ENCODE peak calls at places on chromosome 9, in nine cellular contexts. E is OCI-LY7; N is heart left ventricle; Z is transverse colon; X is CD8-positive, alpha-beta T cell; G is GM23248; V is lower lobe of right lung; D is CD8-positive, alpha-beta memory T cell; P is HCT116. A is an unnamed sample. For H3K36me3, the result is how much of the 10 kb centered on the place peaks cover.

GRCh38 chr9:124029617-124030016 is 18.0 kb downstream of the LHX2 start:
- DNase-seq in E (no peak), N (no peak), Z (no peak), X (no peak), G (no peak), V (no peak), D (no peak), P (no peak), A (no peak)

GRCh38 chr9:125190371-125190801 is 783 bp upstream of the PPP6C start:
- DNase-seq in E (peak), N (no peak), Z (no peak), X (no peak), G (peak), V (no peak), D (no peak), P (no peak), A (no peak)

GRCh38 chr9:125648294-125648693 is 58.7 kb downstream of the MAPKAP1 start:
- DNase-seq in E (no peak), N (no peak), Z (no peak), X (no peak), G (no peak), V (no peak), D (no peak), P (no peak), A (no peak)

GRCh38 chr9:84031534-84031933 is 50.9 kb downstream of the RMI1 start:
- DNase-seq in E (no peak), N (no peak), Z (no peak), X (no peak), G (no peak), V (no peak), D (no peak), P (no peak), A (no peak)

GRCh38 chr9:130987738-130988399 is 21.1 kb upstream of the LAMC3 start:
- DNase-seq in E (no peak), N (no peak), Z (no peak), X (no peak), G (no peak), V (no peak), D (no peak), P (no peak), A (no peak)

GRCh38 chr9:13939129-13939528 is 374.8 kb downstream of the NFIB start:
- DNase-seq in E (no peak), N (no peak), Z (no peak), X (no peak), G (peak), V (no peak), D (no peak), P (no peak), A (no peak)

GRCh38 chr9:128512820-128513219 is 8.3 kb downstream of the GLE1 start:
- DNase-seq in E (no peak), N (no peak), Z (no peak), X (no peak), G (no peak), V (no peak), D (no peak), P (no peak), A (no peak)

GRCh38 chr9:134592018-134592818 is 49.4 kb upstream of the COL5A1 start:
- DNase-seq in E (no peak), N (peak), Z (no peak), X (no peak), G (peak), V (no peak), D (no peak), P (no peak), A (peak)

GRCh38 chr9:138119202-138120027 is 241.8 kb downstream of the CACNA1B start:
- DNase-seq in E (no peak), N (no peak), Z (no peak), X (no peak), G (no peak), V (no peak), D (no peak), P (no peak), A (no peak)

GRCh38 chr9:136385015-136385414 is 11.5 kb upstream of the CARD9 start:
- DNase-seq in E (no peak), N (no peak), Z (no peak), X (peak), G (no peak), V (no peak), D (peak), P (no peak), A (no peak)

GRCh38 chr9:137077758-137078693 is 709 bp downstream of the UAP1L1 start:
- DNase-seq in E (peak), N (no peak), Z (peak), X (peak), G (peak), V (peak), D (peak), P (no peak), A (peak)

GRCh38 chr9:117718085-117718484 is 13.9 kb downstream of the TLR4 start:
- DNase-seq in E (peak), N (no peak), Z (peak), X (no peak), G (peak), V (no peak), D (no peak), P (no peak), A (no peak)

GRCh38 chr9:35954942-35955546 is 2.9 kb downstream of the OR2S2 start:
- DNase-seq in E (peak), N (peak), Z (peak), X (peak), G (peak), V (no peak), D (peak), P (peak), A (no peak)

GRCh38 chr9:36051317-36051716 is 14.6 kb downstream of the RECK start:
- DNase-seq in E (no peak), N (no peak), Z (no peak), X (no peak), G (no peak), V (no peak), D (no peak), P (no peak), A (no peak)

GRCh38 chr9:20689833-20690232 is 5.8 kb downstream of the FOCAD start:
- DNase-seq in E (no peak), N (no peak), Z (no peak), X (no peak), G (no peak), V (no peak), D (no peak), P (no peak), A (no peak)

GRCh38 chr9:68844623-68845612 is 139.9 kb downstream of the PIP5K1B start:
- DNase-seq in E (peak), N (peak), Z (peak), X (no peak), G (peak), V (no peak), D (no peak), P (peak), A (peak)

GRCh38 chr9:131094622-131095021 is 1.7 kb upstream of the AIF1L start:
- DNase-seq in E (no peak), N (no peak), Z (no peak), X (no peak), G (peak), V (no peak), D (no peak), P (no peak), A (no peak)

GRCh38 chr9:112048924-112049785 is 125.9 kb downstream of the SUSD1 start:
- DNase-seq in E (no peak), N (no peak), Z (peak), X (no peak), G (peak), V (no peak), D (no peak), P (no peak), A (no peak)

GRCh38 chr9:104494808-104495207 is 9.3 kb upstream of the OR13F1 start:
- DNase-seq in E (peak), N (no peak), Z (no peak), X (no peak), G (peak), V (no peak), D (no peak), P (no peak), A (no peak)

GRCh38 chr9:18459958-18460584 is 13.9 kb upstream of the ADAMTSL1 start:
- DNase-seq in E (no peak), N (no peak), Z (no peak), X (no peak), G (peak), V (no peak), D (no peak), P (no peak), A (no peak)

GRCh38 chr9:35675732-35676392 is 2.1 kb downstream of the CA9 start:
- DNase-seq in E (no peak), N (no peak), Z (peak), X (no peak), G (peak), V (peak), D (peak), P (no peak), A (peak)

GRCh38 chr9:89362647-89363310 is 44.5 kb downstream of the SECISBP2 start:
- DNase-seq in E (no peak), N (no peak), Z (no peak), X (no peak), G (no peak), V (no peak), D (no peak), P (no peak), A (peak)

GRCh38 chr9:1042466-1042865 is 7.7 kb upstream of the DMRT2 start:
- DNase-seq in E (no peak), N (no peak), Z (peak), X (no peak), G (no peak), V (no peak), D (no peak), P (no peak), A (no peak)

GRCh38 chr9:14779566-14780022 is 57.1 kb upstream of the CER1 start:
- DNase-seq in E (no peak), N (no peak), Z (no peak), X (no peak), G (no peak), V (no peak), D (no peak), P (no peak), A (no peak)

GRCh38 chr9:133056533-133056932 is 5.2 kb upstream of the CEL start:
- DNase-seq in E (no peak), N (no peak), Z (peak), X (no peak), G (no peak), V (no peak), D (no peak), P (no peak), A (peak)

GRCh38 chr9:129319076-129319937 is 141.2 kb upstream of the IER5L start:
- DNase-seq in E (no peak), N (peak), Z (no peak), X (no peak), G (no peak), V (no peak), D (no peak), P (no peak), A (peak)

GRCh38 chr9:136808781-136809158 is 1.0 kb downstream of the RABL6 start:
- DNase-seq in E (no peak), N (no peak), Z (no peak), X (no peak), G (peak), V (peak), D (no peak), P (no peak), A (no peak)

GRCh38 chr9:23581936-23582335 is 244.1 kb downstream of the ELAVL2 start:
- DNase-seq in E (no peak), N (no peak), Z (no peak), X (no peak), G (no peak), V (no peak), D (no peak), P (no peak), A (no peak)

GRCh38 chr9:69933445-69933844 is 110.2 kb upstream of the MAMDC2 start:
- DNase-seq in E (no peak), N (no peak), Z (no peak), X (no peak), G (no peak), V (no peak), D (no peak), P (no peak), A (no peak)

GRCh38 chr9:93436218-93436617 is 15.3 kb upstream of the FAM120A start:
- DNase-seq in E (no peak), N (no peak), Z (no peak), X (no peak), G (no peak), V (no peak), D (no peak), P (no peak), A (no peak)
- H3K36me3 ChIP-seq in E (under half), N (under half), Z (under half), X (under half), G (under half), V (under half), D (under half), P (under half), A (under half)

DNA sequence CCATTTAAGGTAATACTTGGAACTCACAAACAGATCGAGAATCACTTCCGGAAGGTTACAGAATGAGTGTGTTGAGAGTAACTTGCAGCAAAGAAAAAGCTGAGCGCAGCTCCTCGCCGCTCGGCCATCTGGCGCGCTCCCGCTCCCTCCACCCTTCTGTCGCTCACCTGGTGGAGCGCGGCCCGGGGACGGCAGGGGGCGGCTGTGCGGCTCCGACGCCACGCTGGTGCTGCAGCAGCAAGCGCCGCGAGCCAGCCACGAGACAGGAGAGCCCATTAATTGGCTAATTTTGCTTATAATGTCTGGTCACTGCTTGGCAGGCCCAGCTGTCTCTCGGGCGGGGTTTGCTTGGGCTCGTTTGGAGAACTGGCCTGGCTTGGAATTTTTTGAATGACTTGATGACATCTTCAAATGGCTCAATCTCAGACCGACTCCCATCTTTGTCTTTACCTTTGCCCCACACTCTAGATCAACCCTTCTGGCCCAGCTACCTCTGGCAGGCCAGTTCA is 601.8 kb downstream of the CCDC171 start:
- DNase-seq in E (peak), N (no peak), Z (peak), X (peak), G (peak), V (no peak), D (no peak), P (no peak), A (no peak)
- H3K4me3 ChIP-seq in E (no peak), N (peak), Z (no peak), X (peak), G (peak), V (peak), D (no peak), P (no peak), A (peak)

DNA sequence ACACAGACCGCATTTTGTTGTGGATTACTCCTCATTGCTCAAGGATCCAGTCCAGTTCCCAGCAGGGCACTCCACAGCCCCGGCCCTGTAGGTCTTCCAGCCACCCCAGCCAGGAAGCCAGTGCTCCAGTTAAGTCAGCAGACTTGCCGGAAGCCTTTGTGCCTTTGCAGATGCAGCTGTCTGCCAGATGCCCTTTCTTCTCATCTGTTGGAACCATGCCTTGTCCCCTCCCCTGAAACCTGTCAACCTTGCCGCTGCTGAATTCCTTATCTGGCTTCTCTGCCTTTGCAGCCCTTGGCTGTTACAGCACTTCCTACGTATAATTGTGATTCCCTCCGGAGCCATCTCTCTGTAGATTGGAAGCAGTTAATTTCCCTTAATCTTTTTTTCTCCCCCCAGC is 28.4 kb downstream of the PSAT1 start:
- DNase-seq in E (no peak), N (no peak), Z (peak), X (no peak), G (peak), V (no peak), D (no peak), P (no peak), A (no peak)
- H3K36me3 ChIP-seq in E (half or more), N (under half), Z (under half), X (under half), G (half or more), V (under half), D (under half), P (under half), A (under half)

GRCh38 chr9:114408646-114409045 is 20.9 kb upstream of the AKNA start:
- DNase-seq in E (no peak), N (no peak), Z (no peak), X (no peak), G (no peak), V (no peak), D (no peak), P (no peak), A (no peak)

GRCh38 chr9:114404531-114404930 is 16.7 kb upstream of the AKNA start:
- DNase-seq in E (no peak), N (no peak), Z (no peak), X (no peak), G (no peak), V (no peak), D (no peak), P (no peak), A (no peak)

GRCh38 chr9:114405294-114406034 is 17.7 kb upstream of the AKNA start:
- DNase-seq in E (peak), N (peak), Z (peak), X (peak), G (peak), V (peak), D (peak), P (peak), A (peak)

GRCh38 chr9:114407889-114408288 is 20.1 kb upstream of the AKNA start:
- DNase-seq in E (no peak), N (no peak), Z (no peak), X (no peak), G (no peak), V (no peak), D (no peak), P (no peak), A (no peak)

GRCh38 chr9:114406441-114406840 is 18.7 kb upstream of the AKNA start:
- DNase-seq in E (no peak), N (no peak), Z (no peak), X (no peak), G (no peak), V (no peak), D (no peak), P (no peak), A (no peak)
- H3K4me3 ChIP-seq in E (no peak), N (no peak), Z (no peak), X (no peak), G (no peak), V (no peak), D (no peak), P (no peak), A (no peak)

DNA sequence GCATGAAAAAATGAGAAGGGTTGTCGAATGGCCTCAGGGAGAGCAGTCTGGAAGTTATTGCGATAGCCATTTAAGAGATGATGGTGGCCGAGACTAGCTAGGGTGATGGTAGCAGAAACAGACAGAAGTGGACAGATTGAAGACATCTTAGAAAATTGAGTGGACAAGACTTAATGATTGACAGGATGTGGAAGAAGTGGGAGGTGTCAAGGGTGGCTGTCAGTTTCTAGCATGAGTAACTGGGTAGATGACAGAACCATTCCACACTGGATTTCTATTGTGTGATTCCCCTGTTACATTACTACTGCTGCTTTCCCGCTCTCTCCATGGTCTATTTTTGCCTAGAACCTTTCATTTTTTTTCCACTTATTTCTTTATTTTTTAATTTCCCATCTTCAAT is 12.6 kb downstream of the CHMP5 start:
- DNase-seq in E (no peak), N (no peak), Z (no peak), X (no peak), G (no peak), V (no peak), D (no peak), P (no peak), A (no peak)
- H3K36me3 ChIP-seq in E (half or more), N (under half), Z (under half), X (half or more), G (half or more), V (half or more), D (half or more), P (under half), A (under half)

DNA sequence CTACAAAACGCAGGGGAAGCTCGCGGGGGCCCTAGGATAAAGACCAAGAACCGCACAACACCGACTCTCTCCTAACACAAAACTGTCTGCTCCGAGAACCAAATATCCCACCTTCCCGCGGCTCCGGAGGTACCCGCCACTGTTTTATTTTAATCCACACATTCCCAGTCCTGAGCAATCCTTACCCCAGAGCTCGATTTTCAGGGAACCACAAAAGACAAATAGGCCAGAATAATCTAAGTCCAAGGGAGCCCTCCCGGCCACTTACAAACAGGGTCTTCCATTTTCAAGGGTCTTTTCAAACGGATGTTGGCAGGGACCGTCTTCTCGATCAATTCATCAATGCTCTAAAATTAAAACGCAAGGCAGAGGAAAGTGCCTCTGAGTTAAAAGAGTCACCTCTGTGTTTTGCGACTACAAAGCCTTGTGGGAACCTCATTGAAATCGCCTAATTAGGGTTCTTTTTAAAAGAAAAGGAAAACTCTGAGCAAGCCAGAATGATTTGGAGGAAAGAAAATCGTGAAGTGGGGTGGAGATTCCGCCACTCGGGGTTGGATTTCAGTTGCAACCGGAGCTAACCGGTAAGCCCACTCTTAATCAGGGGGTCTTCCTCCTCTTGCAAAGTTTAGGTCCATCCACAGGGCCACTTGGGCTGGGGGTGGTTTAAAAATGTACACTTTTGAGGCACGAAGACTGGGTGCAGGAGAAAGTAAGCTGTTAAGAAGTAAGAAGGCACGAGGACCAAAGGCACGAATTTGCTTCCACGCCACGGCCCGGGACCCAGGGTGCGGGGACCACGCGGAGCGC is 980 bp downstream of the GLDC start:
- DNase-seq in E (no peak), N (no peak), Z (no peak), X (no peak), G (peak), V (no peak), D (no peak), P (no peak), A (no peak)
- H3K4me3 ChIP-seq in E (no peak), N (peak), Z (no peak), X (peak), G (no peak), V (peak), D (peak), P (no peak), A (no peak)

DNA sequence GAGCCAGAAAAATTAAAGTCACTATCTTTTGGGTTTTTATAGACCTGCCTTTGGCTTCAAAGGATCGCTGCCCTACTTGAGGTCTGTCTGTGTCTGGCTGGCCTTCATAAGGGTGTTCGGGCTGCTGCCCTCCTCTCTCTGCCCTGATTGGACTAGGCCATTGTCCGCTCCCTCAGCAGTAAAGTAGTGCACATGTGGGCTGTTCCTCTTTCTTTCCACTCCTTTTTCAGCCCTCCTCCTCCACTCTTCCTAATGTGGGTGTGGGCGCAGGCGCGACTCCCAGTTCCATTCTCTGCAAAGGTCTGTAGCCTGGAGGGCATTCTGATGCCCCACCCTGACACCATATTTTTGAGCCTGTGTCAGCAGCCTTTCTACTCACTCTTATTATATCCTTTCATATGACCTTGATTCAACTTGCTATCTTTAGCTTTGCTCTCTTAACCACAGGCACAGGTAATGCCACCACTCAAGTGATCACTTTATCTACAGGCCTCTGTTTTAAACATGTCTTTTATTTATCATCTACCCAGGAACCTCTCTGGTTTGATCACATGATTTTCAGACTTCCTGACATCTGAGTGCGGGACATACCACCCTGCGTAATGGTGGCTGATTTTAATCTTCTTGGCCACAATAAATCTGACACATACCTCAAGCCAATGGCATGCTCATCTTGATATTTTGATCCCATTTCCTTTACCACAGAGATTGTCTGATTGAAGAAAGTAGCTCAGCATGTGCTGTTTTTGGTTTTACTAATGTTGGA is 144.5 kb downstream of the AOPEP start:
- DNase-seq in E (no peak), N (peak), Z (no peak), X (peak), G (peak), V (no peak), D (peak), P (no peak), A (no peak)
- H3K36me3 ChIP-seq in E (under half), N (under half), Z (under half), X (under half), G (under half), V (under half), D (under half), P (under half), A (under half)

A was measured in aorta.